ENCODE peak calls at places on chromosomes 4 and X, in five cellular contexts. H is AG09309, O is left ventricle myocardium inferior, U is tibial nerve, N is adrenal gland. Q is an unnamed sample.

GRCh38 chr4:110907801-110908313 is 285.0 kb upstream of the PITX2 start:
- DNase-seq in H (no peak), U (no peak), O (no peak), N (no peak), Q (no peak)

GRCh38 chr4:1480720-1481119 is 74.5 kb upstream of the NKX1-1 start:
- DNase-seq in N (no peak), U (no peak), O (no peak), H (no peak), Q (no peak)

GRCh38 chr4:143199503-143199902 is 14.8 kb downstream of the USP38 start:
- DNase-seq in O (no peak), H (no peak), N (no peak), U (no peak), Q (no peak)

GRCh38 chr4:84944952-84945351 is 21.5 kb downstream of the WDFY3 start:
- DNase-seq in H (no peak), O (no peak), N (peak; percentile 46), U (no peak), Q (no peak)

GRCh38 chrX:68997911-68998310 is 167.3 kb downstream of the PJA1 start:
- DNase-seq in H (no peak), N (peak; percentile 75), O (peak; percentile 63), U (peak; percentile 22), Q (peak; percentile 1)

GRCh38 chr4:74671074-74671698 is 123.1 kb downstream of the BTC start:
- DNase-seq in U (no peak), N (peak; percentile 34), O (peak; percentile 11), H (peak; percentile 17), Q (peak; percentile 27)

GRCh38 chr4:151670843-151671242 is 90.0 kb downstream of the GATB start:
- DNase-seq in O (no peak), U (no peak), H (no peak), N (no peak), Q (no peak)

GRCh38 chr4:1356181-1356998 is 9.4 kb downstream of the UVSSA start:
- DNase-seq in O (peak; percentile 64), U (peak; percentile 61), N (peak; percentile 63), H (no peak), Q (peak; percentile 58)

GRCh38 chr4:168163106-168163505 is 70.8 kb downstream of the ANXA10 start:
- DNase-seq in U (no peak), N (no peak), O (no peak), H (no peak), Q (no peak)

GRCh38 chr4:144355809-144356757 is 215.6 kb upstream of the GYPA start:
- DNase-seq in N (no peak), H (peak; percentile 61), O (no peak), U (peak; percentile 36), Q (no peak)

GRCh38 chr4:11418610-11419009 is 10.1 kb downstream of the HS3ST1 start:
- DNase-seq in H (no peak), N (no peak), O (no peak), U (no peak), Q (no peak)

GRCh38 chr4:169282429-169283113 is 11.8 kb upstream of the SH3RF1 start:
- DNase-seq in U (no peak), O (no peak), H (no peak), N (no peak), Q (no peak)

GRCh38 chrX:100090931-100091330 is 319.1 kb downstream of the PCDH19 start:
- DNase-seq in U (no peak), O (no peak), H (peak; percentile 34), N (no peak), Q (no peak)

GRCh38 chr4:121786221-121786620 is 14.9 kb upstream of the EXOSC9 start:
- DNase-seq in O (no peak), N (no peak), U (no peak), H (no peak), Q (no peak)

GRCh38 chr4:162732871-162733270 is 433.8 kb downstream of the NAF1 start:
- DNase-seq in H (no peak), O (no peak), N (no peak), U (no peak), Q (no peak)

GRCh38 chr4:8144359-8144758 is 14.3 kb downstream of the ABLIM2 start:
- DNase-seq in N (peak; percentile 69), U (no peak), H (no peak), O (peak; percentile 33), Q (no peak)

GRCh38 chr4:100933628-100934027 is 413.7 kb downstream of the PPP3CA start:
- DNase-seq in O (no peak), U (no peak), H (peak; percentile 38), N (no peak), Q (no peak)

GRCh38 chrX:40010550-40011364 is 87.0 kb downstream of the BCOR start:
- DNase-seq in U (no peak), H (no peak), O (no peak), N (no peak), Q (no peak)

GRCh38 chr4:98573791-98574190 is 84.6 kb downstream of the TSPAN5 start:
- DNase-seq in N (no peak), U (no peak), H (no peak), O (no peak), Q (no peak)

GRCh38 chr4:139619644-139620043 is 46.0 kb upstream of the MGST2 start:
- DNase-seq in U (no peak), H (no peak), N (no peak), O (no peak), Q (no peak)

GRCh38 chr4:108384544-108384943 is 215.8 kb upstream of the LEF1 start:
- DNase-seq in N (no peak), U (no peak), H (no peak), O (no peak), Q (no peak)

GRCh38 chr4:8580321-8581093 is at the start of gene GPR78:
- DNase-seq in H (no peak), N (peak; percentile 47), U (no peak), O (peak; percentile 43), Q (peak; percentile 94)

GRCh38 chrX:78092296-78092695 is 11.8 kb upstream of the PGK1 start:
- DNase-seq in H (no peak), U (no peak), N (no peak), O (no peak), Q (no peak)

GRCh38 chrX:40107291-40108083 is 9.7 kb upstream of the BCOR start:
- DNase-seq in H (no peak), U (no peak), O (peak; percentile 51), N (peak; percentile 83), Q (peak; percentile 18)

GRCh38 chr4:150628073-150628472 is 46.1 kb downstream of the MAB21L2 start:
- DNase-seq in O (no peak), U (no peak), N (no peak), H (no peak), Q (no peak)

GRCh38 chrX:9396930-9397329 is 67.9 kb upstream of the TBL1X start:
- DNase-seq in H (no peak), U (no peak), N (no peak), O (no peak), Q (no peak)

GRCh38 chr4:178577933-178578332 is 1135.7 kb upstream of the AGA start:
- DNase-seq in U (no peak), N (no peak), O (no peak), H (no peak), Q (no peak)

GRCh38 chrX:21770631-21771321 is 12.9 kb upstream of the SMPX start:
- DNase-seq in H (no peak), N (no peak), O (no peak), U (no peak), Q (no peak)
- TF ChIP-seq CTCF in H (no peak), N (no peak), O (no peak), U (no peak), Q (peak; percentile 34)

GRCh38 chr4:38606587-38606905 is 57.5 kb upstream of the KLF3 start:
- DNase-seq in U (no peak), O (no peak), N (no peak), H (no peak), Q (no peak)
- TF ChIP-seq CTCF in U (no peak), O (no peak), N (no peak), H (no peak), Q (no peak)

GRCh38 chr4:69829678-69830077 is 30.3 kb downstream of the SULT1E1 start:
- DNase-seq in O (no peak), H (no peak), N (no peak), U (no peak), Q (no peak)

GRCh38 chr4:69831646-69832325 is 28.2 kb downstream of the SULT1E1 start:
- DNase-seq in H (no peak), N (no peak), U (no peak), O (peak; percentile 22), Q (no peak)

GRCh38 chr4:69832326-69833030 is 27.5 kb downstream of the SULT1E1 start:
- DNase-seq in N (no peak), O (no peak), U (no peak), H (no peak), Q (peak; percentile 19)

GRCh38 chr4:69831270-69831627 is 28.7 kb downstream of the SULT1E1 start:
- DNase-seq in U (no peak), H (no peak), O (no peak), N (no peak), Q (no peak)

GRCh38 chr4:69830529-69831269 is 29.2 kb downstream of the SULT1E1 start:
- DNase-seq in O (no peak), U (no peak), N (no peak), H (no peak), Q (no peak)
- TF ChIP-seq CTCF in O (no peak), U (no peak), N (no peak), H (no peak), Q (no peak)

GRCh38 chr4:186146443-186146842 is 41.9 kb downstream of the FAM149A start:
- DNase-seq in N (no peak), H (no peak), O (no peak), U (no peak), Q (no peak)

GRCh38 chr4:186150926-186151325 is 40.4 kb upstream of the CYP4V2 start:
- DNase-seq in H (no peak), O (no peak), N (no peak), U (no peak), Q (no peak)

GRCh38 chr4:186148335-186148975 is 42.9 kb upstream of the CYP4V2 start:
- DNase-seq in H (no peak), N (no peak), U (no peak), O (no peak), Q (no peak)

GRCh38 chr4:186151499-186151898 is 39.9 kb upstream of the CYP4V2 start:
- DNase-seq in H (no peak), U (no peak), O (no peak), N (no peak), Q (no peak)

DNA sequence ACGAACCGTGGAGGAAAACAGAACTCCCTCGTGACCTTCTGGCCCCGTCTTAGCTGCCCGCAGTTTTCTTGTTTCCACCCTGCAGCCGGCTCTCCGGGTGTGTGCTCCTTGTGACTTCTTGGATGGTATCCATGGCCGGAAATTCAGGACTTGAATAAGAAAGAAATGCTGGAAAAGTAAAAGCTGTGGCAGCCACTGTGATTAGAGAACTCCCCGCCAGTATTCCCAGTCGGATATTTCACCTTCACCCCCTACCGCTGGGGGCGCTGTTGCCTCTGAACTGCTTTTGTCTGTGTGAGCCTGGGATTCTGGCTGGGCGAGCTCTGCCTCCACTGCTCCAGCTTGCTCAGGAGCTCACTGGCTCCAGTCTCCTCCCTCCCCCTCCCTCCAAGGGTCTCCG is 41.5 kb upstream of the CYP4V2 start:
- DNase-seq in O (peak; percentile 52), N (peak; percentile 24), U (peak; percentile 72), H (no peak), Q (no peak)
- TF ChIP-seq CTCF in O (peak; percentile 65), N (no peak), U (peak; percentile 60), H (peak; percentile 59), Q (peak; percentile 67)

GRCh38 chr4:54192811-54193210 is 36.3 kb upstream of the PDGFRA start:
- DNase-seq in N (no peak), O (no peak), U (no peak), H (no peak), Q (no peak)
- TF ChIP-seq CTCF in N (no peak), O (no peak), U (no peak), H (no peak), Q (no peak)